ENCODE peak calls at places on chromosomes 4 and X, in eight cellular contexts. One of them, this sample, is unnamed.

GRCh38 chrX:22024577-22024976 is 7.5 kb upstream of the PHEX start:
- DNase-seq in AG04450: no peak
- DNase-seq in cardiac fibroblast: no peak
- DNase-seq in uterus: no peak
- DNase-seq in esophagus squamous epithelium: no peak
- DNase-seq in progenitor cell of endocrine pancreas: no peak
- DNase-seq in left lung: no peak
- DNase-seq in right atrium auricular region: no peak
- DNase-seq in this sample: no peak

GRCh38 chr4:8709729-8710360 is 117.3 kb downstream of the CPZ start:
- DNase-seq in cardiac fibroblast: no peak
- DNase-seq in progenitor cell of endocrine pancreas: no peak
- DNase-seq in AG04450: no peak
- DNase-seq in esophagus squamous epithelium: no peak
- DNase-seq in uterus: peak
- DNase-seq in right atrium auricular region: no peak
- DNase-seq in left lung: no peak
- DNase-seq in this sample: no peak

GRCh38 chrX:31036895-31037294 is 34.9 kb downstream of the FTHL17 start:
- DNase-seq in AG04450: peak
- DNase-seq in progenitor cell of endocrine pancreas: no peak
- DNase-seq in left lung: peak
- DNase-seq in right atrium auricular region: no peak
- DNase-seq in esophagus squamous epithelium: no peak
- DNase-seq in uterus: peak
- DNase-seq in cardiac fibroblast: peak
- DNase-seq in this sample: no peak

GRCh38 chr4:53816561-53816960 is 225.3 kb upstream of the LNX1 start:
- DNase-seq in esophagus squamous epithelium: no peak
- DNase-seq in cardiac fibroblast: peak
- DNase-seq in left lung: no peak
- DNase-seq in progenitor cell of endocrine pancreas: no peak
- DNase-seq in uterus: no peak
- DNase-seq in AG04450: no peak
- DNase-seq in right atrium auricular region: no peak
- DNase-seq in this sample: no peak

GRCh38 chr4:156672924-156673323 is 298.7 kb downstream of the PDGFC start:
- DNase-seq in cardiac fibroblast: peak
- DNase-seq in right atrium auricular region: no peak
- DNase-seq in uterus: no peak
- DNase-seq in left lung: no peak
- DNase-seq in progenitor cell of endocrine pancreas: no peak
- DNase-seq in AG04450: no peak
- DNase-seq in esophagus squamous epithelium: no peak
- DNase-seq in this sample: no peak

GRCh38 chr4:71004281-71004851 is 10.9 kb downstream of the DCK start:
- DNase-seq in AG04450: no peak
- DNase-seq in uterus: no peak
- DNase-seq in cardiac fibroblast: no peak
- DNase-seq in progenitor cell of endocrine pancreas: no peak
- DNase-seq in right atrium auricular region: no peak
- DNase-seq in left lung: no peak
- DNase-seq in esophagus squamous epithelium: no peak
- DNase-seq in this sample: peak

GRCh38 chrX:115232933-115233496 is 881 bp downstream of the LRCH2 start:
- DNase-seq in cardiac fibroblast: peak
- DNase-seq in progenitor cell of endocrine pancreas: no peak
- DNase-seq in uterus: no peak
- DNase-seq in AG04450: no peak
- DNase-seq in right atrium auricular region: no peak
- DNase-seq in left lung: no peak
- DNase-seq in esophagus squamous epithelium: no peak
- DNase-seq in this sample: no peak

GRCh38 chr4:69517674-69518073 is 22.0 kb upstream of the UGT2B4 start:
- DNase-seq in esophagus squamous epithelium: no peak
- DNase-seq in left lung: no peak
- DNase-seq in right atrium auricular region: no peak
- DNase-seq in progenitor cell of endocrine pancreas: no peak
- DNase-seq in AG04450: no peak
- DNase-seq in cardiac fibroblast: no peak
- DNase-seq in uterus: no peak
- DNase-seq in this sample: no peak

GRCh38 chr4:41212221-41213203 is 1.8 kb downstream of the APBB2 start:
- DNase-seq in progenitor cell of endocrine pancreas: no peak
- DNase-seq in cardiac fibroblast: peak
- DNase-seq in uterus: peak
- DNase-seq in AG04450: no peak
- DNase-seq in esophagus squamous epithelium: no peak
- DNase-seq in right atrium auricular region: no peak
- DNase-seq in left lung: peak
- DNase-seq in this sample: no peak

GRCh38 chr4:7286798-7287197 is 94.5 kb downstream of the SORCS2 start:
- DNase-seq in right atrium auricular region: no peak
- DNase-seq in AG04450: no peak
- DNase-seq in uterus: no peak
- DNase-seq in progenitor cell of endocrine pancreas: no peak
- DNase-seq in esophagus squamous epithelium: no peak
- DNase-seq in left lung: no peak
- DNase-seq in cardiac fibroblast: no peak
- DNase-seq in this sample: no peak

GRCh38 chr4:85824166-85824945 is 349.4 kb downstream of the ARHGAP24 start:
- DNase-seq in left lung: no peak
- DNase-seq in esophagus squamous epithelium: no peak
- DNase-seq in progenitor cell of endocrine pancreas: no peak
- DNase-seq in right atrium auricular region: no peak
- DNase-seq in uterus: no peak
- DNase-seq in AG04450: no peak
- DNase-seq in cardiac fibroblast: no peak
- DNase-seq in this sample: no peak

DNA sequence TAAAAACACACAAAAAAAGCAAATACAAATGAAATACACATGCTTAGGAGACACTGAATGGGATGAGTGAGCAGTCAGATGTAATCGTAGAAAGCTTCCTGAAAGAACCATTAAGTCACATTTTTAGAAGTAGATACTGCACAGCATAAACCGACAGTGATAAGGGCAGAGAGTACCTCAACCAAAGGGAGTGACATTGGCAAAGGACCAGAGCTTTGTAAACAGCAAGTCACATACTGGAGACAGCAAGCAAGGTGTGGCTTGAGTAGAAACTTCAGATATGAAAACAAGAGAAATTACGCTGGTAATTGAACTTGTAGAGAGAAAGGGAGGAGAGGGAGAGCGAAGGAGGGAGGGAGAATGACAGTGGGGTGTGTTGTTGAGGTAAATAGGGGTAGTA is 92.0 kb downstream of the CHRDL1 start:
- DNase-seq in progenitor cell of endocrine pancreas: no peak
- DNase-seq in right atrium auricular region: no peak
- DNase-seq in esophagus squamous epithelium: no peak
- DNase-seq in cardiac fibroblast: no peak
- DNase-seq in left lung: no peak
- DNase-seq in AG04450: no peak
- DNase-seq in uterus: no peak
- DNase-seq in this sample: no peak
- TF ChIP-seq CTCF in progenitor cell of endocrine pancreas: no peak
- TF ChIP-seq CTCF in right atrium auricular region: no peak
- TF ChIP-seq CTCF in esophagus squamous epithelium: no peak
- TF ChIP-seq CTCF in cardiac fibroblast: no peak
- TF ChIP-seq CTCF in left lung: no peak
- TF ChIP-seq CTCF in AG04450: no peak
- TF ChIP-seq CTCF in uterus: no peak
- TF ChIP-seq CTCF in this sample: no peak

GRCh38 chrX:129318375-129318774 is 204.9 kb downstream of the SMARCA1 start:
- DNase-seq in cardiac fibroblast: peak
- DNase-seq in progenitor cell of endocrine pancreas: no peak
- DNase-seq in AG04450: no peak
- DNase-seq in right atrium auricular region: no peak
- DNase-seq in left lung: no peak
- DNase-seq in esophagus squamous epithelium: no peak
- DNase-seq in uterus: no peak
- DNase-seq in this sample: no peak
- TF ChIP-seq CTCF in cardiac fibroblast: peak
- TF ChIP-seq CTCF in progenitor cell of endocrine pancreas: peak
- TF ChIP-seq CTCF in AG04450: peak
- TF ChIP-seq CTCF in right atrium auricular region: peak
- TF ChIP-seq CTCF in left lung: no peak
- TF ChIP-seq CTCF in esophagus squamous epithelium: no peak
- TF ChIP-seq CTCF in uterus: no peak
- TF ChIP-seq CTCF in this sample: no peak

GRCh38 chrX:34350552-34350951 is 218.4 kb upstream of the FAM47A start:
- DNase-seq in uterus: no peak
- DNase-seq in AG04450: no peak
- DNase-seq in cardiac fibroblast: peak
- DNase-seq in right atrium auricular region: no peak
- DNase-seq in progenitor cell of endocrine pancreas: no peak
- DNase-seq in left lung: no peak
- DNase-seq in esophagus squamous epithelium: no peak
- DNase-seq in this sample: no peak
- TF ChIP-seq CTCF in uterus: no peak
- TF ChIP-seq CTCF in AG04450: no peak
- TF ChIP-seq CTCF in cardiac fibroblast: no peak
- TF ChIP-seq CTCF in right atrium auricular region: no peak
- TF ChIP-seq CTCF in progenitor cell of endocrine pancreas: no peak
- TF ChIP-seq CTCF in left lung: no peak
- TF ChIP-seq CTCF in esophagus squamous epithelium: no peak
- TF ChIP-seq CTCF in this sample: no peak

GRCh38 chr4:97152159-97152558 is 991.1 kb downstream of the STPG2 start:
- DNase-seq in cardiac fibroblast: no peak
- DNase-seq in uterus: no peak
- DNase-seq in progenitor cell of endocrine pancreas: no peak
- DNase-seq in left lung: no peak
- DNase-seq in right atrium auricular region: no peak
- DNase-seq in esophagus squamous epithelium: no peak
- DNase-seq in AG04450: no peak
- DNase-seq in this sample: no peak

GRCh38 chr4:97150966-97151365 is 992.3 kb downstream of the STPG2 start:
- DNase-seq in cardiac fibroblast: no peak
- DNase-seq in uterus: no peak
- DNase-seq in left lung: no peak
- DNase-seq in right atrium auricular region: no peak
- DNase-seq in progenitor cell of endocrine pancreas: no peak
- DNase-seq in esophagus squamous epithelium: no peak
- DNase-seq in AG04450: no peak
- DNase-seq in this sample: no peak

GRCh38 chr4:97153042-97153441 is 990.2 kb downstream of the STPG2 start:
- DNase-seq in esophagus squamous epithelium: no peak
- DNase-seq in AG04450: no peak
- DNase-seq in uterus: no peak
- DNase-seq in progenitor cell of endocrine pancreas: no peak
- DNase-seq in left lung: no peak
- DNase-seq in right atrium auricular region: no peak
- DNase-seq in cardiac fibroblast: peak
- DNase-seq in this sample: no peak
- TF ChIP-seq CTCF in esophagus squamous epithelium: no peak
- TF ChIP-seq CTCF in AG04450: no peak
- TF ChIP-seq CTCF in uterus: no peak
- TF ChIP-seq CTCF in progenitor cell of endocrine pancreas: peak
- TF ChIP-seq CTCF in left lung: no peak
- TF ChIP-seq CTCF in right atrium auricular region: no peak
- TF ChIP-seq CTCF in cardiac fibroblast: no peak
- TF ChIP-seq CTCF in this sample: no peak

GRCh38 chrX:38282044-38282443 is 45.3 kb downstream of the RPGR start:
- DNase-seq in cardiac fibroblast: peak
- DNase-seq in esophagus squamous epithelium: no peak
- DNase-seq in uterus: peak
- DNase-seq in left lung: no peak
- DNase-seq in progenitor cell of endocrine pancreas: no peak
- DNase-seq in AG04450: no peak
- DNase-seq in right atrium auricular region: no peak
- DNase-seq in this sample: no peak
- TF ChIP-seq CTCF in cardiac fibroblast: peak
- TF ChIP-seq CTCF in esophagus squamous epithelium: no peak
- TF ChIP-seq CTCF in uterus: no peak
- TF ChIP-seq CTCF in left lung: peak
- TF ChIP-seq CTCF in progenitor cell of endocrine pancreas: no peak
- TF ChIP-seq CTCF in AG04450: peak
- TF ChIP-seq CTCF in right atrium auricular region: peak
- TF ChIP-seq CTCF in this sample: no peak

DNA sequence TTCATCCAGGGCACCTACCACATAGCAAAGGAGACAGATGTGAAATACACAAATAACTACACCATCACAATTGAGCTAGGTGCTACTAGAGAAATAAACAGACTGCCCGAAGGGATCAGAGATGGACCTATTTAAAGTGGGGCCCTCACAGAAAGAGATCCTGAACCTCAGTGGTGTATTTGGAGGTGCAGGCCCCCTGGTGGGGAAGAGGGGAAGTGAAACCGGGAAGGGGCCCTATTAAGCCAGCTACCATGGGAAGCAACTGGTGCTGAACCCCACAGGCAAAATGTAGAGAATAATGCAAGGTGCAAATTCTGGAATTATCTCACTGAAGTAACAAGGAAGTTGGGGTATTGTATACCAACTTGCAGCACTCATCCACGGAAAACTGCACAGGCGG is 78.6 kb upstream of the FAM9A start:
- DNase-seq in right atrium auricular region: no peak
- DNase-seq in esophagus squamous epithelium: no peak
- DNase-seq in left lung: no peak
- DNase-seq in AG04450: no peak
- DNase-seq in cardiac fibroblast: peak
- DNase-seq in progenitor cell of endocrine pancreas: no peak
- DNase-seq in uterus: no peak
- DNase-seq in this sample: no peak
- TF ChIP-seq CTCF in right atrium auricular region: peak
- TF ChIP-seq CTCF in esophagus squamous epithelium: peak
- TF ChIP-seq CTCF in left lung: peak
- TF ChIP-seq CTCF in AG04450: peak
- TF ChIP-seq CTCF in cardiac fibroblast: peak
- TF ChIP-seq CTCF in progenitor cell of endocrine pancreas: peak
- TF ChIP-seq CTCF in uterus: no peak
- TF ChIP-seq CTCF in this sample: peak

This sample was measured in natural killer cell.